ENCODE peak calls at places on chromosomes 4 and X, in five cellular contexts. One of them, this sample, is unnamed.

GRCh38 chr4:32472918-32473317 is 1752.7 kb downstream of the PCDH7 start:
- DNase-seq in pancreas: no peak
- DNase-seq in suprapubic skin: no peak
- DNase-seq in adrenal gland: no peak
- DNase-seq in PC-3: peak; percentile 18
- DNase-seq in this sample: no peak

GRCh38 chrX:109987884-109988283 is 15.0 kb upstream of the TMEM164 start:
- DNase-seq in pancreas: no peak
- DNase-seq in suprapubic skin: no peak
- DNase-seq in adrenal gland: no peak
- DNase-seq in PC-3: no peak
- DNase-seq in this sample: no peak

GRCh38 chrX:45515262-45516215 is 314.9 kb upstream of the DIPK2B start:
- DNase-seq in pancreas: peak; percentile 51
- DNase-seq in suprapubic skin: peak; percentile 86
- DNase-seq in adrenal gland: peak; percentile 87
- DNase-seq in PC-3: peak; percentile 97
- DNase-seq in this sample: peak; percentile 4

GRCh38 chrX:65644621-65645287 is 22.7 kb upstream of the MSN start:
- DNase-seq in pancreas: peak; percentile 51
- DNase-seq in suprapubic skin: peak; percentile 88
- DNase-seq in adrenal gland: peak; percentile 91
- DNase-seq in PC-3: peak; percentile 91
- DNase-seq in this sample: no peak

GRCh38 chr4:64158648-64159326 is 250.5 kb downstream of the TECRL start:
- DNase-seq in pancreas: peak; percentile 22
- DNase-seq in suprapubic skin: no peak
- DNase-seq in adrenal gland: peak; percentile 79
- DNase-seq in PC-3: peak; percentile 90
- DNase-seq in this sample: no peak

GRCh38 chr4:25131925-25132324 is 28.3 kb downstream of the SEPSECS start:
- DNase-seq in pancreas: no peak
- DNase-seq in suprapubic skin: no peak
- DNase-seq in adrenal gland: no peak
- DNase-seq in PC-3: no peak
- DNase-seq in this sample: no peak

GRCh38 chr4:123452585-123452984 is 56.0 kb downstream of the SPRY1 start:
- DNase-seq in pancreas: no peak
- DNase-seq in suprapubic skin: no peak
- DNase-seq in adrenal gland: peak; percentile 90
- DNase-seq in PC-3: peak; percentile 90
- DNase-seq in this sample: no peak

GRCh38 chr4:95980877-95981360 is 141.0 kb downstream of the PDHA2 start:
- DNase-seq in pancreas: no peak
- DNase-seq in suprapubic skin: no peak
- DNase-seq in adrenal gland: no peak
- DNase-seq in PC-3: no peak
- DNase-seq in this sample: no peak

GRCh38 chrX:73850124-73851013 is 287.4 kb downstream of the CHIC1 start:
- DNase-seq in pancreas: no peak
- DNase-seq in suprapubic skin: no peak
- DNase-seq in adrenal gland: peak; percentile 32
- DNase-seq in PC-3: peak; percentile 58
- DNase-seq in this sample: peak; percentile 17

GRCh38 chrX:133726642-133727041 is 258.8 kb downstream of the GPC3 start:
- DNase-seq in pancreas: no peak
- DNase-seq in suprapubic skin: no peak
- DNase-seq in adrenal gland: no peak
- DNase-seq in PC-3: peak; percentile 22
- DNase-seq in this sample: no peak

GRCh38 chr4:136931771-136932170 is 600.5 kb downstream of the PCDH18 start:
- DNase-seq in pancreas: no peak
- DNase-seq in suprapubic skin: no peak
- DNase-seq in adrenal gland: no peak
- DNase-seq in PC-3: no peak
- DNase-seq in this sample: no peak

GRCh38 chrX:16348286-16348685 is 181.0 kb downstream of the MAGEB17 start:
- DNase-seq in pancreas: no peak
- DNase-seq in suprapubic skin: no peak
- DNase-seq in adrenal gland: no peak
- DNase-seq in PC-3: no peak
- DNase-seq in this sample: no peak

GRCh38 chrX:20514358-20514757 is 247.6 kb upstream of the RPS6KA3 start:
- DNase-seq in pancreas: no peak
- DNase-seq in suprapubic skin: no peak
- DNase-seq in adrenal gland: no peak
- DNase-seq in PC-3: peak; percentile 89
- DNase-seq in this sample: no peak

GRCh38 chr4:41963105-41963504 is 18.5 kb upstream of the DCAF4L1 start:
- DNase-seq in pancreas: no peak
- DNase-seq in suprapubic skin: no peak
- DNase-seq in adrenal gland: no peak
- DNase-seq in PC-3: peak; percentile 47
- DNase-seq in this sample: no peak

GRCh38 chr4:182881928-182882327 is 35.3 kb downstream of the DCTD start:
- DNase-seq in pancreas: peak; percentile 38
- DNase-seq in suprapubic skin: no peak
- DNase-seq in adrenal gland: peak; percentile 62
- DNase-seq in PC-3: no peak
- DNase-seq in this sample: no peak

GRCh38 chrX:12910851-12911461 is 4.5 kb downstream of the TLR8 start:
- DNase-seq in pancreas: no peak
- DNase-seq in suprapubic skin: no peak
- DNase-seq in adrenal gland: no peak
- DNase-seq in PC-3: no peak
- DNase-seq in this sample: no peak

GRCh38 chr4:101178731-101179130 is 168.6 kb downstream of the PPP3CA start:
- DNase-seq in pancreas: no peak
- DNase-seq in suprapubic skin: no peak
- DNase-seq in adrenal gland: no peak
- DNase-seq in PC-3: peak; percentile 38
- DNase-seq in this sample: no peak

GRCh38 chr4:75344915-75345314 is 169.3 kb downstream of the RCHY1 start:
- DNase-seq in pancreas: no peak
- DNase-seq in suprapubic skin: no peak
- DNase-seq in adrenal gland: no peak
- DNase-seq in PC-3: peak; percentile 59
- DNase-seq in this sample: no peak

GRCh38 chrX:120549483-120550452 is 11.0 kb downstream of the CUL4B start:
- DNase-seq in pancreas: no peak
- DNase-seq in suprapubic skin: no peak
- DNase-seq in adrenal gland: peak; percentile 65
- DNase-seq in PC-3: peak; percentile 88
- DNase-seq in this sample: no peak

GRCh38 chr4:6560416-6561172 is 14.4 kb upstream of the MAN2B2 start:
- DNase-seq in pancreas: no peak
- DNase-seq in suprapubic skin: no peak
- DNase-seq in adrenal gland: no peak
- DNase-seq in PC-3: no peak
- DNase-seq in this sample: no peak

GRCh38 chr4:159326470-159326869 is 223.6 kb downstream of the RAPGEF2 start:
- DNase-seq in pancreas: no peak
- DNase-seq in suprapubic skin: no peak
- DNase-seq in adrenal gland: no peak
- DNase-seq in PC-3: no peak
- DNase-seq in this sample: no peak

GRCh38 chr4:187304131-187304530 is 580.5 kb upstream of the FAT1 start:
- DNase-seq in pancreas: no peak
- DNase-seq in suprapubic skin: no peak
- DNase-seq in adrenal gland: no peak
- DNase-seq in PC-3: no peak
- DNase-seq in this sample: no peak

GRCh38 chr4:122827258-122827887 is 742 bp downstream of the FGF2 start:
- DNase-seq in pancreas: peak; percentile 4
- DNase-seq in suprapubic skin: peak; percentile 75
- DNase-seq in adrenal gland: peak; percentile 4
- DNase-seq in PC-3: peak; percentile 33
- DNase-seq in this sample: peak; percentile 49

GRCh38 chrX:20059467-20060128 is 57.1 kb downstream of the MAP7D2 start:
- DNase-seq in pancreas: no peak
- DNase-seq in suprapubic skin: no peak
- DNase-seq in adrenal gland: no peak
- DNase-seq in PC-3: peak; percentile 30
- DNase-seq in this sample: no peak

GRCh38 chr4:28391877-28392276 is 1531.2 kb downstream of the STIM2 start:
- DNase-seq in pancreas: no peak
- DNase-seq in suprapubic skin: no peak
- DNase-seq in adrenal gland: no peak
- DNase-seq in PC-3: no peak
- DNase-seq in this sample: no peak

GRCh38 chr4:140038031-140038533 is 115.9 kb downstream of the MAML3 start:
- DNase-seq in pancreas: no peak
- DNase-seq in suprapubic skin: no peak
- DNase-seq in adrenal gland: peak; percentile 18
- DNase-seq in PC-3: peak; percentile 56
- DNase-seq in this sample: no peak

GRCh38 chr4:56727150-56727549 is 46.1 kb upstream of the HOPX start:
- DNase-seq in pancreas: no peak
- DNase-seq in suprapubic skin: no peak
- DNase-seq in adrenal gland: no peak
- DNase-seq in PC-3: peak; percentile 9
- DNase-seq in this sample: no peak

GRCh38 chrX:119690921-119691716 is 1.8 kb downstream of the SEPTIN6 start:
- DNase-seq in pancreas: no peak
- DNase-seq in suprapubic skin: no peak
- DNase-seq in adrenal gland: peak; percentile 84
- DNase-seq in PC-3: no peak
- DNase-seq in this sample: no peak

GRCh38 chrX:102746134-102746584 is 25.6 kb downstream of the GPRASP3 start:
- DNase-seq in pancreas: peak; percentile 15
- DNase-seq in suprapubic skin: peak; percentile 65
- DNase-seq in adrenal gland: peak; percentile 36
- DNase-seq in PC-3: no peak
- DNase-seq in this sample: peak; percentile 5

GRCh38 chrX:100248894-100249493 is 161.1 kb downstream of the PCDH19 start:
- DNase-seq in pancreas: no peak
- DNase-seq in suprapubic skin: no peak
- DNase-seq in adrenal gland: no peak
- DNase-seq in PC-3: no peak
- DNase-seq in this sample: no peak

GRCh38 chr4:11724731-11725130 is 296.0 kb upstream of the HS3ST1 start:
- DNase-seq in pancreas: no peak
- DNase-seq in suprapubic skin: no peak
- DNase-seq in adrenal gland: no peak
- DNase-seq in PC-3: peak; percentile 82
- DNase-seq in this sample: no peak

DNA sequence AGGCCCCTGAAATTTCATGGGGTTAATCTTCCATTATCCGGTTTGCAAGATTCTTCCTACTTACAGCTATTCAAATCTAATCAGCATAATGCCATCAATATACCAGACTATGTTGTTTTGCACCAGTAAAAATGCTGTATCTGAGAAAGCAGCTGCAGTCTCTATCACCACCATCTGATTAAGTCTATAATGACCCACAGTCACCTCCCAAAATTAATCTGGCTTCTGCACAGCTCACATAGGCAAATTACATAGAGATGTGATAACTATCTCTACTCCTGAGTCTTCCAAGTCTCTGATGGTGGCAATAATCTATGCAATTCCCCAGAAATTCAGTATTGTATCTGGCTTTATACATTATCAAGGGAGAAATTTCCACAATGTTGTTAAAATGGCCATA is 113.2 kb downstream of the STPG2 start:
- DNase-seq in pancreas: no peak
- DNase-seq in suprapubic skin: no peak
- DNase-seq in adrenal gland: no peak
- DNase-seq in PC-3: no peak
- DNase-seq in this sample: no peak
- H3K27ac ChIP-seq in pancreas: no peak overlapping the region
- H3K27ac ChIP-seq in suprapubic skin: no peak overlapping the region
- H3K27ac ChIP-seq in adrenal gland: no peak overlapping the region
- H3K27ac ChIP-seq in PC-3: no peak overlapping the region
- H3K27ac ChIP-seq in this sample: no peak overlapping the region

DNA sequence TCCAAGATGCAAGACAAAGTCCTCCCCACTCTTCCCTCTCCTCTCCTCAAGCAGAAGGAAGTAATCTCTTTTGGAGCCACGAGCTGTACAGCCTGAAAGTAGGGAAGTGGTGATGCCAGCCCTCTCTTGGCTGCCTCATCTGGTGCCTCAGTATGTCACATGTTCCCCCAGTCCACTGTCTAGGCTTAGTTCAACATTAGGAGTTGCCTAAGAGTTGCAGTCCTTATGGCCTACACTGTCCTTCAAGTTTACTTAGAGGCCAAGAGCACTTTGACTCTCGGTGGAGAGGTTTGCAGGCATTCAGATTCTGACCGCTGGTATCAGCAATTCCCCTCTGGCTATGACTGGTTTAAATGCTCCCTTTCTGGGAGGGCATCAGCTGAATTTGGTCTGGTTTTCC is 735.6 kb downstream of the GLUD2 start:
- DNase-seq in pancreas: no peak
- DNase-seq in suprapubic skin: no peak
- DNase-seq in adrenal gland: no peak
- DNase-seq in PC-3: no peak
- DNase-seq in this sample: no peak
- H3K4me1 ChIP-seq in pancreas: no peaks in the 10 kb centered on the region
- H3K4me1 ChIP-seq in suprapubic skin: no peaks in the 10 kb centered on the region
- H3K4me1 ChIP-seq in adrenal gland: no peaks in the 10 kb centered on the region
- H3K4me1 ChIP-seq in PC-3: no peaks in the 10 kb centered on the region
- H3K4me1 ChIP-seq in this sample: no peaks in the 10 kb centered on the region

GRCh38 chrX:71563921-71564320 is 14.3 kb upstream of the GCNA start:
- DNase-seq in pancreas: no peak
- DNase-seq in suprapubic skin: no peak
- DNase-seq in adrenal gland: no peak
- DNase-seq in PC-3: no peak
- DNase-seq in this sample: no peak

DNA sequence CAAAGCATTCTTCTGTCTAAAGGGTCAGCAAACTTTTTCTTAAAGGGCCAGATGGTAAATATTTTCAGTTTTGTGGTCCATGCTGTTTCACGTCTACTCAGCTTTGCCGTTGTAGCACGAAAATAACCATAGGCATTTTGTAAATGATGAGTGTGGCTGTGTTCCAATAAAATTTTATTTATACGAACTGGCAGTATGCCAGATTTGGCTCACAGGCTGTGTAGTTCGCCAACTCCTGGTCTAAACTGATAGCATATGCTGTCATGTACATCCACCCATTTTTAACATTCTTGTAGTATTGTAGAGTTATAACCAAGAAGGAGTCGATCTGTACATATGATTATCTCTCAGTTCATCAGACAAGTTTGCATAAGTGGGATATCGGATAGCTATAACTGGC is 12.6 kb upstream of the GCNA start:
- DNase-seq in pancreas: no peak
- DNase-seq in suprapubic skin: no peak
- DNase-seq in adrenal gland: no peak
- DNase-seq in PC-3: no peak
- DNase-seq in this sample: no peak
- H3K36me3 ChIP-seq in pancreas: peaks cover 57% of the 10 kb centered on the region
- H3K36me3 ChIP-seq in suprapubic skin: peaks cover 87% of the 10 kb centered on the region
- H3K36me3 ChIP-seq in adrenal gland: peaks cover 80% of the 10 kb centered on the region
- H3K36me3 ChIP-seq in PC-3: peaks cover 78% of the 10 kb centered on the region
- H3K36me3 ChIP-seq in this sample: peaks cover 64% of the 10 kb centered on the region

GRCh38 chr4:88584471-88584900 is 7.8 kb upstream of the HERC3 start:
- DNase-seq in pancreas: no peak
- DNase-seq in suprapubic skin: no peak
- DNase-seq in adrenal gland: no peak
- DNase-seq in PC-3: no peak
- DNase-seq in this sample: no peak
- H3K27ac ChIP-seq in pancreas: no peak overlapping the region
- H3K27ac ChIP-seq in suprapubic skin: no peak overlapping the region
- H3K27ac ChIP-seq in adrenal gland: no peak overlapping the region
- H3K27ac ChIP-seq in PC-3: no peak overlapping the region
- H3K27ac ChIP-seq in this sample: no peak overlapping the region